ENCODE peak calls at places on chromosome 15, in eight cellular contexts. J is lower lobe of right lung, D is NB4, F is bronchial epithelial cell, C is pancreas, E is hepatocyte, K is GM23338, I is nephron progenitor cell. L is an unnamed sample.

GRCh38 chr15:54150255-54150654 is 172.0 kb downstream of the UNC13C start:
- DNase-seq in J (no peak), C (no peak), K (no peak), I (no peak), E (peak), F (peak), D (peak), L (no peak)

GRCh38 chr15:62124953-62125263 is 40.2 kb downstream of the C2CD4B start:
- DNase-seq in J (no peak), K (no peak), F (no peak), E (no peak), I (no peak), D (no peak), C (no peak), L (no peak)

GRCh38 chr15:83714888-83715287 is 61.0 kb downstream of the ADAMTSL3 start:
- DNase-seq in E (no peak), C (no peak), D (no peak), J (no peak), F (no peak), I (no peak), K (no peak), L (no peak)

GRCh38 chr15:25331860-25332259 is 107.0 kb downstream of the UBE3A start:
- DNase-seq in E (no peak), I (no peak), F (no peak), C (no peak), K (no peak), J (no peak), D (no peak), L (no peak)

GRCh38 chr15:64987136-64987535 is 2.6 kb downstream of the SPG21 start:
- DNase-seq in D (no peak), F (no peak), J (no peak), E (no peak), I (no peak), C (no peak), K (no peak), L (no peak)

GRCh38 chr15:101193063-101193712 is 58.7 kb downstream of the CHSY1 start:
- DNase-seq in K (no peak), F (no peak), C (no peak), I (no peak), J (no peak), D (no peak), E (no peak), L (no peak)

GRCh38 chr15:70892002-70892911 is at the start of the genes LRRC49 and THAP10:
- DNase-seq in E (peak), C (peak), J (peak), K (peak), I (peak), D (peak), F (peak), L (no peak)

GRCh38 chr15:51649659-51650521 is 27.3 kb upstream of the DMXL2 start:
- DNase-seq in J (no peak), K (peak), D (peak), I (peak), E (peak), C (no peak), F (peak), L (no peak)

GRCh38 chr15:69119692-69120395 is 40.6 kb upstream of the GLCE start:
- DNase-seq in K (peak), I (no peak), F (no peak), D (no peak), C (no peak), E (no peak), J (no peak), L (no peak)

GRCh38 chr15:51494411-51495314 is 127.9 kb downstream of the DMXL2 start:
- DNase-seq in D (no peak), F (peak), I (no peak), J (no peak), C (no peak), K (no peak), E (no peak), L (no peak)

GRCh38 chr15:75368689-75369239 is 357 bp upstream of the MAN2C1 start:
- DNase-seq in K (no peak), J (no peak), F (peak), I (peak), D (no peak), E (no peak), C (no peak), L (no peak)

GRCh38 chr15:61671736-61672135 is 388.5 kb downstream of the VPS13C start:
- DNase-seq in J (no peak), C (no peak), F (no peak), E (no peak), K (no peak), D (no peak), I (no peak), L (no peak)

GRCh38 chr15:49282366-49282765 is 112.3 kb downstream of the GALK2 start:
- DNase-seq in F (no peak), E (no peak), D (no peak), K (no peak), J (no peak), C (no peak), I (no peak), L (no peak)

GRCh38 chr15:62972814-62973213 is 69.7 kb upstream of the TPM1 start:
- DNase-seq in D (no peak), I (no peak), F (peak), K (no peak), C (no peak), J (no peak), E (no peak), L (no peak)

GRCh38 chr15:80489030-80489594 is 84.9 kb downstream of the ARNT2 start:
- DNase-seq in J (no peak), C (no peak), E (no peak), I (no peak), K (no peak), F (peak), D (no peak), L (no peak)

GRCh38 chr15:92159481-92159880 is 234.2 kb upstream of the ST8SIA2 start:
- DNase-seq in J (no peak), F (no peak), K (peak), E (no peak), C (no peak), D (no peak), I (no peak), L (no peak)

GRCh38 chr15:60390931-60391501 is 6.8 kb downstream of the ANXA2 start:
- DNase-seq in K (peak), J (no peak), F (peak), D (peak), I (no peak), E (peak), C (no peak), L (no peak)

GRCh38 chr15:52678036-52678467 is 1.1 kb downstream of the ATOSA start:
- DNase-seq in K (peak), E (peak), F (peak), I (peak), J (peak), C (peak), D (peak), L (no peak)

GRCh38 chr15:71278989-71279756 is 163.9 kb downstream of the THSD4 start:
- DNase-seq in I (no peak), E (peak), J (peak), K (no peak), F (peak), C (no peak), D (peak), L (no peak)

GRCh38 chr15:99450896-99451358 is 114.9 kb upstream of the MEF2A start:
- DNase-seq in I (no peak), J (peak), D (peak), K (no peak), E (peak), F (peak), C (peak), L (peak)

GRCh38 chr15:47908950-47909670 is 191.8 kb downstream of the SEMA6D start:
- DNase-seq in I (no peak), D (no peak), C (no peak), K (no peak), E (no peak), J (no peak), F (peak), L (no peak)

GRCh38 chr15:38853608-38854007 is 289.0 kb upstream of the RASGRP1 start:
- DNase-seq in I (peak), K (peak), E (peak), D (peak), F (peak), C (no peak), J (no peak), L (no peak)

GRCh38 chr15:78944669-78945407 is at the start of gene CTSH:
- DNase-seq in D (peak), C (peak), K (peak), I (peak), J (peak), F (no peak), E (peak), L (peak)

GRCh38 chr15:91032919-91033803 is 10.8 kb upstream of the VPS33B start:
- DNase-seq in F (peak), E (peak), I (peak), C (peak), J (peak), D (peak), K (peak), L (no peak)

GRCh38 chr15:31280037-31280830 is 46.4 kb upstream of the KLF13 start:
- DNase-seq in E (no peak), K (no peak), D (no peak), I (no peak), F (peak), J (no peak), C (peak), L (no peak)

GRCh38 chr15:68316061-68316804 is 38.7 kb downstream of the FEM1B start:
- DNase-seq in E (no peak), I (peak), K (peak), C (peak), J (no peak), D (no peak), F (no peak), L (no peak)

GRCh38 chr15:55250392-55250791 is 39.2 kb downstream of the RAB27A start:
- DNase-seq in I (no peak), J (no peak), C (no peak), D (peak), F (peak), K (no peak), E (peak), L (no peak)
- TF ChIP-seq CTCF in I (no peak), J (no peak), C (no peak), D (no peak), F (no peak), K (no peak), E (no peak), L (no peak)

GRCh38 chr15:56732881-56733130 is 503 bp downstream of the ZNF280D start:
- DNase-seq in E (no peak), D (no peak), K (no peak), I (no peak), J (no peak), F (no peak), C (no peak), L (no peak)
- TF ChIP-seq CTCF in E (no peak), D (no peak), K (no peak), I (no peak), J (no peak), F (no peak), C (no peak), L (no peak)

DNA sequence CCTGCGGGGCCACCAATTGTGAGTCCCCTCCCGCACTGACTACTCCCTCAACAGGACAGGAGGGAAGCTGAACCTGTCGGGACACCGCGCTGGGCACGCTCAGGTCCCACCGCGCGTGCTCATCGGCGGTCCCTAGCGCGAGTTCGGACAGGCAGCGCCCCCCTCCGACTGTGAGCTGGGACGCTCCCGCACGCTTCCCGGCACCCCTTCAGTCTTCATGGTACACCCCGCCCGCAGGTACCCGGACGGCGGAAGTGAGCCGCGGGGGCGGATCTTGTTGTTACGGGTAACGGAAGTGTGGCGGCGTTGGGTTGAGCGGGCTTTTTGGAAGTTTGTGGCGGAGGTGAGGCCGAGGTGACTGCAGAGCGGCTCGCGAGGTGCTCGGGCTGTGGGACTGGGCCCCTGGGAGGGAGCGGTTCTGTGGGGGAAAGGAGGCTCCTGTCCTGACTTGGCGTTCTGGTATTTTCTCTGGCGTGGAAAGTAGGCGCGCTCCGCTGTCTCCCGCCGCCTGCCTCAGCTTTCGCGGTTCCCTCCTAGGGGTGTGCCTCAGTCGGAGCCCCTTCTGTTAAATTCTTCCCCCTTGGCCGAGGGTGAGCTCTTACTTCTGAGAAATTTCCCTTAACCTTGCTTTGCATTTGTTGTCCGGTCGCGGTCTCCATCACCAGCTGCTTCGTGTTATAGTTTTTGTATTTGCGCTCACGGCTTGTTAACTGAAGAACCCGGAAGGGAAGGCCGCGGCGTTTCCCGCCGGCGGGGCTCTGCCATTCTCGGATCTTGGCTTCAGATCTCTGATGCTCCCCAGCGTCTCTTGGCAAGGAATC is at the start of gene FANCI:
- DNase-seq in D (peak), C (peak), E (peak), F (peak), J (peak), K (peak), I (peak), L (peak)
- TF ChIP-seq CTCF in D (peak), C (peak), E (peak), F (peak), J (peak), K (peak), I (no peak), L (peak)

GRCh38 chr15:67106764-67107013 is 41.3 kb downstream of the SMAD3 start:
- DNase-seq in J (no peak), I (no peak), K (no peak), E (no peak), C (no peak), D (no peak), F (no peak), L (no peak)

GRCh38 chr15:67104453-67104852 is 39.1 kb downstream of the SMAD3 start:
- DNase-seq in I (no peak), J (no peak), E (no peak), C (no peak), D (no peak), K (no peak), F (no peak), L (no peak)

GRCh38 chr15:67103869-67104268 is 38.5 kb downstream of the SMAD3 start:
- DNase-seq in E (no peak), K (no peak), D (no peak), F (no peak), I (no peak), C (no peak), J (no peak), L (no peak)

GRCh38 chr15:67105991-67106763 is 40.8 kb downstream of the SMAD3 start:
- DNase-seq in F (no peak), K (no peak), I (no peak), J (no peak), C (no peak), E (no peak), D (no peak), L (no peak)

DNA sequence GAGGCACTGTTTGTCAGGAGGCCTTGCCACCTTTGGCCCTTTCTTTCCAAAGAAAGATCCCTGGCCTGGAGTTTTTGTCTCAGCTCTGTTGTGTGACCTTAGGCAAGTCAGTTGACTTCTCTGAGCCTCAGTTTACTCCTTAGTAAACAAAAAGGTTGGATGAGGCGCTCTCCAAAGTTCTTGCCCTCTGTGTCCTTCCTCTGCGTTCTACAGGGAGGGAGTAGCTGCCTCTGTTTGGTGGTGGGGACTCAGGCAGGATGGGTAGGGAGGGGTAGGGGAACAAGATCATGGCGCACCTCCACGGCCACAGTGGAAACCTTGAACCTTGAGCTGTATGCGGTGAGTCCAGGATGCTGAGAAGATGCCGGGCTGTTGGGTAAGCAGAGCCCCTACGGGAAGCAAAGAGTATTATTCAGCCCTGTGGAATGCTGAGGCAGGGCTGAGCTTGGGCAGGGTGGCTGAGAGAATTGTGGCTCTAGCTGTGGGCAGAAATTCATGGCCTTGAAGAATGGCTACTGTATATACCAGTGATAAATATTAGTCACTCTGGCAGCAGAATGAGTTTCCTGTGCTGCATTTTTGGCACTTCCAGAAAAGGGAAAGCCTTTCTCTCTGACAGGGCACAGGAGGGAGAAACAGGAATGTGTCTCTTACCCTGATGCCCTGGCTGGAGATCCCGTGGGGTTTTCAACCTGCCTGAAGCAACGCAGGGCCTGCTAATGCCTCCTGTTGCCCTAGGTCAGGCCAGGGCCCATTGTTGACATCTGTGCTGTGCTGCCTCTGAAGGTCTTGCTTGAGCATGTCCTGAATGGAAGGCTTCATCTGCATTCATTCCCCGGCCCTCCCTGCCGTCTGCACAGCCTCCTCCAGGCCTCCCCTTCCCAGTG is 39.9 kb downstream of the SMAD3 start:
- DNase-seq in E (peak), D (no peak), I (no peak), K (no peak), J (no peak), F (peak), C (no peak), L (no peak)
- TF ChIP-seq CTCF in E (no peak), D (no peak), I (no peak), K (no peak), J (no peak), F (no peak), C (no peak), L (peak)

GRCh38 chr15:82074610-82075009 is 28.8 kb upstream of the MEX3B start:
- DNase-seq in K (no peak), I (no peak), C (no peak), J (no peak), F (no peak), E (no peak), D (no peak), L (no peak)

DNA sequence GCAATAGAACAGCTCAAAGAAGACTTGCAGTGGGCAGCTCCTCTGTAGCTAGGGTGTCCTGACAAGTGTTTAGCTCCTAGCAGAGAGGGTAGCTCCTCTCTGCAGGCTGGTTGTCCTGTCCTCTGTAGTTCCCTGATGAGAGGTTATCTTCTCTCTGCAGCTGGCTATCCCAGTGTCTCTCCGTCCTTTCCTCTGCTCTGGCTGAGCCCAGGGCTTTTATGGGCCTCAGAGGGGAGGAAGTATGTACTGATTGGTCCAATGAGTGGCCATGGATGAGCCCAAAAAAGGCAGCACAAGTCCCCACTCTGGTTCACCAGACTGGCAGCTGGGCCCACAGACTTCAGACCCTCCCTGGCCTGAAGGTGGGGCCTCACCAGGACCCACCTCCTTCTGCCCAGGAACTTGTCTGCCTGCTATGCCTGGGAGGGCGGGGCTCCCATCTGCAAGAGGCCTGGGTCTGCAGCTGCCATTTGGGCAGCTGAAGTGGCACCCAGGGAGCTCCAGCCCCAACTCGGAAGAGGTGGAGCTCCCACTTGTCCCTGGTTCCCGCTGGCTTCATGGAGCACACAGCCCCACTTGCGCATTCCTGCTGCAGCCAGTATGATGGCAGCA is 27.2 kb upstream of the MEX3B start:
- DNase-seq in C (no peak), K (no peak), D (no peak), I (no peak), E (no peak), F (no peak), J (no peak), L (no peak)
- TF ChIP-seq CTCF in C (no peak), K (no peak), D (no peak), I (no peak), E (no peak), F (no peak), J (no peak), L (no peak)

GRCh38 chr15:89492934-89493631 is 3.3 kb downstream of the RHCG start:
- DNase-seq in C (peak), I (no peak), D (no peak), F (no peak), E (no peak), K (no peak), J (no peak), L (no peak)

GRCh38 chr15:89494006-89494405 is 2.4 kb downstream of the RHCG start:
- DNase-seq in C (peak), J (no peak), I (no peak), K (no peak), D (no peak), F (no peak), E (no peak), L (peak)

GRCh38 chr15:89490081-89490480 is 6.3 kb downstream of the RHCG start:
- DNase-seq in I (no peak), F (no peak), E (no peak), K (no peak), J (no peak), D (no peak), C (peak), L (peak)

GRCh38 chr15:89490550-89491315 is 5.7 kb downstream of the RHCG start:
- DNase-seq in E (no peak), J (no peak), C (peak), F (no peak), K (no peak), I (no peak), D (no peak), L (peak)

DNA sequence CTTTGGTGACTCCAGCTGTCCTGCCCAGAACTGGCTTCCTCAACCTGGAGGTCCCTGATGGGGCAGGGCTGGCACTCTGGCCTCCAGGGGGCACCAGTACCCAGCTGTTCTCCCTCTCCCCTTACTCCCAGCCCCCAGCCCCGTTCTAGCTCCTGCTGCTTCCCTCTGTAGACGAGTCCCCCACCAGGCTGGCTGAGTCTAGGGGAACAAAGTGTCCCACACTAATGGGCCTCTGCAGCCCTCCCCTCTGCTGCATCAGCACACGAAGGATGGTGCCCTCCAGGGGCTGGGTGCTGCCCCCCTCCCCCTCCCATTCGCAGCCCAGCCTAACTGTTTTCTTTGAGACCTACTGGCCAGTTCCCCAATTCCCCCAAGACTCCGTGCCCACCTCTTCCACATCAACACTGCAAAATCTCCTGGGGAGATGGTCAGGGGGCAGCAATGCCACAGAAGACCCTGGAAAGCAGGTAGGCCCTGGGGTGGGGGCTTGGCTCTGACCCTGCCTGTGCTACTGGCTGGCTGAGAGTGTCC is 4.2 kb downstream of the RHCG start:
- DNase-seq in F (no peak), K (peak), E (no peak), C (peak), D (peak), I (peak), J (no peak), L (peak)
- TF ChIP-seq CTCF in F (peak), K (peak), E (peak), C (no peak), D (peak), I (peak), J (no peak), L (peak)